ENCODE peak calls at places on chromosomes 12 and 14, in ten cellular contexts. K, S, T, Z, I, P, M, X, O and B are unnamed samples.

GRCh38 chr14:101838476-101838875 is 77.0 kb downstream of the PPP2R5C start:
- DNase-seq in K (no peak), S (no peak), T (no peak), Z (peak), I (peak), P (no peak), M (no peak), X (no peak), O (no peak), B (no peak)

GRCh38 chr12:54197037-54197909 is 8.5 kb upstream of the SMUG1 start:
- DNase-seq in K (no peak), S (no peak), T (no peak), Z (no peak), I (no peak), P (no peak), M (no peak), X (no peak), O (no peak), B (no peak)

GRCh38 chr12:105358789-105359188 is 28.3 kb downstream of the C12orf75 start:
- DNase-seq in K (no peak), S (no peak), T (no peak), Z (no peak), I (no peak), P (no peak), M (no peak), X (no peak), O (no peak), B (no peak)

GRCh38 chr14:85300119-85300518 is 229.8 kb upstream of the FLRT2 start:
- DNase-seq in K (no peak), S (no peak), T (no peak), Z (no peak), I (no peak), P (no peak), M (no peak), X (no peak), O (no peak), B (no peak)

GRCh38 chr14:99271951-99272668 is at the start of gene BCL11B:
- DNase-seq in K (no peak), S (peak), T (peak), Z (no peak), I (peak), P (peak), M (peak), X (peak), O (peak), B (peak)

GRCh38 chr12:123126294-123127144 is 24.4 kb downstream of the PITPNM2 start:
- DNase-seq in K (no peak), S (peak), T (peak), Z (peak), I (no peak), P (no peak), M (peak), X (peak), O (peak), B (no peak)

GRCh38 chr12:123748661-123749060 is 13.4 kb upstream of the DNAH10 start:
- DNase-seq in K (no peak), S (no peak), T (no peak), Z (no peak), I (no peak), P (no peak), M (no peak), X (no peak), O (no peak), B (no peak)

GRCh38 chr12:79561401-79562132 is 129.2 kb downstream of the PAWR start:
- DNase-seq in K (no peak), S (peak), T (no peak), Z (no peak), I (no peak), P (no peak), M (no peak), X (no peak), O (no peak), B (no peak)

GRCh38 chr12:27821259-27821973 is 41.4 kb upstream of the MANSC4 start:
- DNase-seq in K (peak), S (peak), T (peak), Z (peak), I (peak), P (peak), M (no peak), X (peak), O (peak), B (peak)

GRCh38 chr12:71476513-71476912 is 36.9 kb downstream of the LGR5 start:
- DNase-seq in K (no peak), S (no peak), T (no peak), Z (no peak), I (no peak), P (no peak), M (peak), X (no peak), O (peak), B (no peak)

GRCh38 chr12:64569923-64570595 is 40.2 kb upstream of the RASSF3 start:
- DNase-seq in K (no peak), S (no peak), T (no peak), Z (no peak), I (no peak), P (no peak), M (no peak), X (no peak), O (no peak), B (no peak)
- H3K27ac ChIP-seq in K (no peak), S (no peak), T (no peak), Z (peak), I (no peak), P (no peak), M (no peak), X (peak), O (no peak), B (no peak)

GRCh38 chr12:116547955-116548471 is 11.2 kb upstream of the MAP1LC3B2 start:
- DNase-seq in K (no peak), S (no peak), T (no peak), Z (no peak), I (no peak), P (no peak), M (no peak), X (peak), O (no peak), B (no peak)
- H3K4me3 ChIP-seq in K (no peak), S (no peak), T (no peak), Z (no peak), I (no peak), P (no peak), M (no peak), X (no peak), O (no peak), B (no peak)

DNA sequence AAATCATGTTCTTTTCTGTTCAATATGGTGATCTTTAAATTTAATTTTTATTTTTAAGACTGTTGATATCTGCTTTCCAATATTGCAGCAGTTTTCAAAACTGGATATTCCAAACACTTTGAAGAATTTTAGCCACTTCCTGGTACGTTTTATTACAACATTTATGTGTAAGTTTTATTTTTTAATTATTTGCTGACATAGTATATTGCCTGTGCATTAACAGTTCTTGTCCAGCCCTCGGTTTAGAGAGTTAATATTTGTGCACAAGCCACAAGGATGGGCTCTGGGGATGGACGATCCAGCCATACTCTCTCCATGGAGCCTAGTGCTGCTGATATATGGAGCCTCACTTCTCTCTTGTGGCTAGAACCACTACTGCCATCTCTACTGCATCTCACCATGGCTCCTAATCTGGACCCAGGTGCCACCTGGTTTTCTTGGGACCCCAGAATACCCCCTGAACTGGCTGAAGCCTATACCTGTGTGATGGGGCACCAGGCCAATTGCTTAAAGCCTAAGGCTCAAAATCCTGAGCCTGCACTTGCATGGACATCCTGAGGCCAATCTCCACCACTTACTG is 262.5 kb downstream of the RASSF9 start:
- DNase-seq in K (no peak), S (no peak), T (no peak), Z (no peak), I (no peak), P (no peak), M (no peak), X (no peak), O (no peak), B (no peak)
- H3K27ac ChIP-seq in K (no peak), S (no peak), T (no peak), Z (no peak), I (no peak), P (no peak), M (no peak), X (no peak), O (no peak), B (no peak)

DNA sequence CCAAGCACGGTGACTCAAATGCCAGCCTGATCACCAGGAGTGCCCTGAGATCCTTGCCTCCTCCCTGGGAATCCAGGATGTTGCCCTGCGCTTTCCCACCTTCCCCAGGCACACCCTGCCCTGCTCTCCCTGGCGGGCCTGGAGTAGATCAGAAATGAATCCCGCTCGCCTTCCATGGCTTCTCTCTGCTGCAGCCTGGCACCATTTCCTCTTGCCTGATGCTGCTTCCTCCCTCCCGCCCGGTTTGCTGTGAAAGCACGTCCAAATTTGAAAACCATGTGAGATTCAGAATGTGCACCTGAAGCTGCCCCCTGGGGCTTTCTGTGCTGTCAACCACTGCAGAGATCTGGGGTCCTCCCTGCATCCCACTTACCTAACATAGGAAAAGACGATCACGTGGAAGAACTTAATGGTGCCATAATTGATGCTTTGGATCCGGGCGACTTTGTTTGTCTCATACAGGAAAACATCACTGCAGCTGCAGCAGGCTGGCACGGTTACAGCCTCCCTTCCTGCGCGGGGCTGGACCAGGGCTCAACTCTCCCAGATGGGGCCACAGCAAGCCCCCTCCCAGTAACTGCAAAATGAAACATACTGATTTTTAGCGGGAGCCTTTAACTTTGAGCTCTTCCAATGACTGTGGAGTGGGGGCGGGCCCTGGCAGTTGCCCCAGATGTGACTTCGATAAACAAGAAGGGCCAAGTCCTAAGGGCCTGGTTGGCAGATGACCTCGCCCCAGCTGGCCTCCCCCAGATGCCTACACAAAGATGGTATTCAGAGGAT is 24.9 kb upstream of the C12orf76 start:
- DNase-seq in K (no peak), S (no peak), T (no peak), Z (peak), I (peak), P (peak), M (no peak), X (no peak), O (no peak), B (peak)
- H3K4me3 ChIP-seq in K (no peak), S (no peak), T (no peak), Z (peak), I (peak), P (peak), M (peak), X (no peak), O (peak), B (peak)

GRCh38 chr14:94099006-94099405 is 11.5 kb upstream of the IFI27 start:
- DNase-seq in K (no peak), S (no peak), T (no peak), Z (no peak), I (no peak), P (no peak), M (no peak), X (no peak), O (no peak), B (no peak)
- H3K27ac ChIP-seq in K (no peak), S (no peak), T (no peak), Z (no peak), I (no peak), P (no peak), M (no peak), X (no peak), O (no peak), B (no peak)